ENCODE peak calls at places on chromosomes 3 and 15, in eight cellular contexts. P is HFF-Myc; F is stomach; H is PC-9; G is RWPE2; L is tibial nerve; O is neural progenitor cell; E is CD8-positive, alpha-beta T cell. J is an unnamed sample.

GRCh38 chr3:124620600-124621063 is 109.6 kb upstream of the UMPS start:
- DNase-seq in P (no peak), F (peak; percentile 54), H (peak; percentile 65), G (no peak), L (no peak), O (no peak), E (peak; percentile 9), J (no peak)

GRCh38 chr3:65549626-65549959 is 489.1 kb downstream of the MAGI1 start:
- DNase-seq in P (no peak), F (no peak), H (no peak), G (no peak), L (no peak), O (no peak), E (no peak), J (no peak)

GRCh38 chr15:101139986-101140696 is 111.7 kb downstream of the CHSY1 start:
- DNase-seq in P (no peak), F (no peak), H (no peak), G (peak; percentile 74), L (no peak), O (no peak), E (no peak), J (no peak)

GRCh38 chr15:39454189-39454986 is 126.5 kb upstream of the THBS1 start:
- DNase-seq in P (no peak), F (no peak), H (no peak), G (no peak), L (no peak), O (no peak), E (no peak), J (no peak)

GRCh38 chr3:113264249-113264648 is 52.9 kb downstream of the BOC start:
- DNase-seq in P (no peak), F (no peak), H (no peak), G (no peak), L (no peak), O (peak; percentile 89), E (no peak), J (no peak)

GRCh38 chr3:71168961-71169411 is 414.5 kb downstream of the FOXP1 start:
- DNase-seq in P (no peak), F (no peak), H (no peak), G (no peak), L (no peak), O (peak; percentile 14), E (no peak), J (no peak)

GRCh38 chr15:101611580-101612299 is 40.4 kb downstream of the TM2D3 start:
- DNase-seq in P (no peak), F (no peak), H (no peak), G (no peak), L (no peak), O (no peak), E (no peak), J (no peak)

GRCh38 chr3:151106311-151106710 is 20.8 kb downstream of the MED12L start:
- DNase-seq in P (no peak), F (no peak), H (peak; percentile 53), G (no peak), L (no peak), O (no peak), E (no peak), J (no peak)

GRCh38 chr15:99613887-99614642 is 48.3 kb downstream of the MEF2A start:
- DNase-seq in P (no peak), F (no peak), H (peak; percentile 58), G (no peak), L (no peak), O (no peak), E (no peak), J (peak; percentile 14)

GRCh38 chr3:52444860-52445793 is at the start of gene SEMA3G:
- DNase-seq in P (no peak), F (peak; percentile 92), H (peak; percentile 48), G (peak; percentile 76), L (peak; percentile 62), O (peak; percentile 84), E (peak; percentile 69), J (peak; percentile 25)

GRCh38 chr3:118772036-118773030 is 262.3 kb downstream of the IGSF11 start:
- DNase-seq in P (no peak), F (no peak), H (no peak), G (no peak), L (no peak), O (peak; percentile 67), E (no peak), J (peak; percentile 20)

GRCh38 chr3:169457807-169458206 is 205.7 kb downstream of the MECOM start:
- DNase-seq in P (no peak), F (no peak), H (no peak), G (no peak), L (no peak), O (no peak), E (no peak), J (no peak)

GRCh38 chr3:18757476-18757875 is 332.3 kb upstream of the SATB1 start:
- DNase-seq in P (no peak), F (no peak), H (no peak), G (no peak), L (no peak), O (no peak), E (no peak), J (no peak)

GRCh38 chr3:21062724-21063436 is 688.1 kb downstream of the ZNF385D start:
- DNase-seq in P (no peak), F (no peak), H (no peak), G (no peak), L (no peak), O (no peak), E (no peak), J (no peak)

GRCh38 chr3:14278799-14279705 is 100.4 kb downstream of the LSM3 start:
- DNase-seq in P (no peak), F (no peak), H (no peak), G (no peak), L (no peak), O (no peak), E (no peak), J (no peak)

GRCh38 chr15:83692820-83693581 is 39.1 kb downstream of the ADAMTSL3 start:
- DNase-seq in P (no peak), F (no peak), H (no peak), G (no peak), L (no peak), O (no peak), E (no peak), J (no peak)

GRCh38 chr15:63203451-63204090 is 14.2 kb downstream of the RAB8B start:
- DNase-seq in P (no peak), F (no peak), H (no peak), G (no peak), L (no peak), O (no peak), E (peak; percentile 61), J (no peak)

GRCh38 chr3:170306015-170306414 is 51.5 kb upstream of the SKIL start:
- DNase-seq in P (no peak), F (no peak), H (no peak), G (no peak), L (no peak), O (no peak), E (no peak), J (no peak)

GRCh38 chr3:50390523-50391177 is 31.3 kb upstream of the TMEM115 start:
- DNase-seq in P (no peak), F (peak; percentile 77), H (no peak), G (no peak), L (no peak), O (no peak), E (no peak), J (peak; percentile 25)

GRCh38 chr3:131856171-131856570 is 178.6 kb downstream of the CPNE4 start:
- DNase-seq in P (no peak), F (no peak), H (no peak), G (no peak), L (no peak), O (no peak), E (no peak), J (peak; percentile 3)

GRCh38 chr3:8884630-8885290 is 78.5 kb downstream of the RAD18 start:
- DNase-seq in P (no peak), F (no peak), H (no peak), G (no peak), L (no peak), O (no peak), E (no peak), J (no peak)

GRCh38 chr3:8888296-8888915 is 74.9 kb downstream of the RAD18 start:
- DNase-seq in P (no peak), F (no peak), H (no peak), G (no peak), L (no peak), O (no peak), E (no peak), J (no peak)

GRCh38 chr3:8885806-8886205 is 77.5 kb downstream of the RAD18 start:
- DNase-seq in P (no peak), F (no peak), H (no peak), G (no peak), L (no peak), O (no peak), E (no peak), J (no peak)

GRCh38 chr3:8886556-8886955 is 76.7 kb downstream of the RAD18 start:
- DNase-seq in P (no peak), F (no peak), H (no peak), G (no peak), L (no peak), O (no peak), E (no peak), J (no peak)

GRCh38 chr3:8887435-8888295 is 75.6 kb downstream of the RAD18 start:
- DNase-seq in P (no peak), F (no peak), H (no peak), G (no peak), L (no peak), O (no peak), E (no peak), J (no peak)
- TF ChIP-seq CTCF in P (no peak), F (no peak), H (no peak), G (no peak), L (no peak), O (no peak), E (no peak), J (no peak)

GRCh38 chr3:38966956-38967795 is 84.6 kb downstream of the SCN11A start:
- DNase-seq in P (no peak), F (no peak), H (no peak), G (no peak), L (no peak), O (no peak), E (no peak), J (no peak)
- TF ChIP-seq CTCF in P (no peak), F (no peak), H (no peak), G (no peak), L (no peak), O (no peak), E (no peak), J (no peak)

GRCh38 chr3:146594843-146595482 is 10.2 kb downstream of the PLSCR5 start:
- DNase-seq in P (no peak), F (no peak), H (no peak), G (no peak), L (no peak), O (peak; percentile 19), E (no peak), J (no peak)
- TF ChIP-seq CTCF in P (peak; percentile 26), F (no peak), H (peak; percentile 66), G (peak; percentile 82), L (no peak), O (peak; percentile 53), E (peak; percentile 23), J (peak; percentile 54)

GRCh38 chr3:133865136-133865855 is 30.4 kb downstream of the RAB6B start:
- DNase-seq in P (no peak), F (no peak), H (no peak), G (no peak), L (no peak), O (no peak), E (no peak), J (no peak)
- TF ChIP-seq CTCF in P (no peak), F (no peak), H (no peak), G (no peak), L (no peak), O (peak; percentile 21), E (no peak), J (no peak)